ENCODE peak calls at places on chromosome 6, in seven cellular contexts. I is GM23338, K is neuronal stem cell, V is foreskin keratinocyte, Q is SJSA1, D is H9, E is tibial nerve. Y is an unnamed sample.
A peak's percentile ranks its signal among the peaks of the same experiment; 100 is the strongest.

GRCh38 chr6:56851541-56852248 is 103.2 kb upstream of the BEND6 start:
- DNase-seq in I (peak; percentile 94), Q (peak; percentile 86), E (no peak), D (peak; percentile 62), V (no peak), K (peak; percentile 66), Y (no peak)

GRCh38 chr6:158630944-158631616 is 13.5 kb downstream of the DYNLT1 start:
- DNase-seq in K (no peak), E (peak; percentile 47), V (peak; percentile 45), I (no peak), D (no peak), Q (no peak), Y (no peak)

GRCh38 chr6:42012501-42013133 is 37.7 kb upstream of the TAF8 start:
- DNase-seq in D (no peak), V (no peak), E (no peak), Q (no peak), K (no peak), I (no peak), Y (no peak)

GRCh38 chr6:99350573-99350972 is 1.1 kb upstream of the FAXC start:
- DNase-seq in I (peak; percentile 55), E (no peak), K (no peak), V (no peak), Q (peak; percentile 37), D (peak; percentile 31), Y (no peak)

GRCh38 chr6:21937466-21937865 is 343.9 kb downstream of the SOX4 start:
- DNase-seq in K (no peak), E (no peak), Q (no peak), D (peak; percentile 43), I (peak; percentile 49), V (no peak), Y (no peak)

GRCh38 chr6:33595001-33595846 is 15.1 kb upstream of the BAK1 start:
- DNase-seq in K (no peak), E (no peak), Q (no peak), V (no peak), I (no peak), D (peak; percentile 23), Y (no peak)

GRCh38 chr6:71512256-71512655 is 223.6 kb downstream of the OGFRL1 start:
- DNase-seq in E (no peak), Q (no peak), K (no peak), V (no peak), D (no peak), I (no peak), Y (no peak)

GRCh38 chr6:38612386-38612965 is 27.3 kb downstream of the BTBD9 start:
- DNase-seq in Q (peak; percentile 49), I (no peak), K (no peak), D (no peak), V (peak; percentile 12), E (no peak), Y (no peak)

GRCh38 chr6:44735631-44735963 is 348.1 kb downstream of the CDC5L start:
- DNase-seq in D (no peak), K (no peak), Q (peak; percentile 25), V (peak; percentile 93), I (no peak), E (no peak), Y (peak; percentile 59)

GRCh38 chr6:166763606-166764472 is 136.8 kb upstream of the RPS6KA2 start:
- DNase-seq in D (peak; percentile 30), Q (no peak), V (no peak), I (no peak), K (no peak), E (no peak), Y (no peak)

GRCh38 chr6:39153766-39154397 is 38.9 kb upstream of the SAYSD1 start:
- DNase-seq in D (no peak), I (no peak), E (no peak), V (no peak), K (no peak), Q (no peak), Y (no peak)

GRCh38 chr6:107645740-107646139 is 155.8 kb downstream of the SOBP start:
- DNase-seq in E (no peak), V (no peak), I (no peak), K (no peak), D (no peak), Q (no peak), Y (no peak)

GRCh38 chr6:134516582-134516981 is 198.7 kb upstream of the SGK1 start:
- DNase-seq in E (no peak), V (no peak), K (no peak), I (no peak), Q (no peak), D (no peak), Y (no peak)

GRCh38 chr6:108764580-108764950 is 83.7 kb upstream of the ARMC2 start:
- DNase-seq in K (no peak), I (no peak), D (no peak), E (no peak), Q (no peak), V (no peak), Y (no peak)

GRCh38 chr6:22474283-22474682 is 95.1 kb upstream of the HDGFL1 start:
- DNase-seq in E (no peak), K (no peak), I (no peak), D (no peak), Q (no peak), V (no peak), Y (no peak)

GRCh38 chr6:47133230-47134000 is 91.3 kb upstream of the ADGRF1 start:
- DNase-seq in V (no peak), K (no peak), D (no peak), Q (no peak), E (no peak), I (no peak), Y (no peak)

GRCh38 chr6:5260111-5260620 is 584 bp downstream of the LYRM4 start:
- DNase-seq in D (peak; percentile 79), E (no peak), V (peak; percentile 69), K (no peak), I (peak; percentile 89), Q (peak; percentile 29), Y (no peak)

GRCh38 chr6:159117031-159117430 is 52.2 kb upstream of the FNDC1 start:
- DNase-seq in K (no peak), E (no peak), D (no peak), Q (no peak), V (peak; percentile 43), I (no peak), Y (no peak)

GRCh38 chr6:79396625-79397024 is 140.6 kb downstream of the LCA5 start:
- DNase-seq in Q (no peak), I (no peak), K (no peak), E (no peak), D (no peak), V (no peak), Y (no peak)

GRCh38 chr6:10569392-10570127 is 48.4 kb downstream of the GCNT2 start:
- DNase-seq in I (no peak), V (no peak), D (no peak), E (no peak), K (no peak), Q (no peak), Y (no peak)

GRCh38 chr6:156582509-156582992 is 194.6 kb upstream of the ARID1B start:
- DNase-seq in E (no peak), D (no peak), V (no peak), K (no peak), Q (no peak), I (no peak), Y (no peak)

GRCh38 chr6:56713285-56713684 is 70.6 kb upstream of the DST start:
- DNase-seq in K (no peak), Q (peak; percentile 70), I (no peak), D (peak; percentile 39), E (no peak), V (peak; percentile 62), Y (no peak)

GRCh38 chr6:2970034-2970685 is 1.2 kb downstream of the SERPINB6 start:
- DNase-seq in D (peak; percentile 25), V (no peak), K (peak; percentile 74), Q (peak; percentile 86), E (no peak), I (no peak), Y (no peak)
- H3K27ac ChIP-seq in D (no peak overlapping the region), V (no peak overlapping the region), K (no peak overlapping the region), Q (peak overlapping the region; percentile 88), E (no peak overlapping the region), I (no peak overlapping the region), Y (peak overlapping the region; percentile 85)

GRCh38 chr6:17004269-17004668 is 97.6 kb upstream of the STMND1 start:
- DNase-seq in Q (no peak), K (no peak), E (no peak), I (no peak), V (no peak), D (no peak), Y (no peak)

GRCh38 chr6:17002123-17002522 is 99.7 kb upstream of the STMND1 start:
- DNase-seq in D (no peak), E (no peak), I (no peak), Q (no peak), K (no peak), V (no peak), Y (no peak)

GRCh38 chr6:17012421-17013225 is 89.2 kb upstream of the STMND1 start:
- DNase-seq in V (peak; percentile 56), D (peak; percentile 72), K (no peak), I (peak; percentile 77), Q (peak; percentile 88), E (no peak), Y (no peak)

GRCh38 chr6:17011985-17012384 is 89.9 kb upstream of the STMND1 start:
- DNase-seq in Q (no peak), V (no peak), E (no peak), I (no peak), K (no peak), D (no peak), Y (no peak)

GRCh38 chr6:17007749-17008148 is 94.1 kb upstream of the STMND1 start:
- DNase-seq in I (no peak), E (no peak), K (no peak), D (no peak), Q (no peak), V (no peak), Y (no peak)
- H3K27ac ChIP-seq in I (no peak overlapping the region), E (no peak overlapping the region), K (no peak overlapping the region), D (no peak overlapping the region), Q (no peak overlapping the region), V (no peak overlapping the region), Y (no peak overlapping the region)

GRCh38 chr6:144957236-144957937 is 672.3 kb downstream of the UTRN start:
- DNase-seq in E (no peak), D (no peak), I (no peak), K (no peak), Q (no peak), V (no peak), Y (no peak)

GRCh38 chr6:144955853-144956252 is 670.7 kb downstream of the UTRN start:
- DNase-seq in V (no peak), E (no peak), D (no peak), Q (peak; percentile 13), K (no peak), I (no peak), Y (no peak)

GRCh38 chr6:144954241-144954556 is 669.1 kb downstream of the UTRN start:
- DNase-seq in E (no peak), V (no peak), Q (no peak), I (no peak), D (no peak), K (no peak), Y (no peak)

GRCh38 chr6:144953552-144954240 is 668.6 kb downstream of the UTRN start:
- DNase-seq in K (no peak), Q (peak; percentile 89), V (peak; percentile 55), D (no peak), I (no peak), E (no peak), Y (no peak)

GRCh38 chr6:144955392-144955791 is 670.3 kb downstream of the UTRN start:
- DNase-seq in I (no peak), E (no peak), V (no peak), D (no peak), K (no peak), Q (no peak), Y (no peak)
- H3K27ac ChIP-seq in I (no peak overlapping the region), E (no peak overlapping the region), V (no peak overlapping the region), D (no peak overlapping the region), K (no peak overlapping the region), Q (no peak overlapping the region), Y (no peak overlapping the region)

GRCh38 chr6:111874030-111874425 is 776 bp upstream of the FYN start:
- DNase-seq in Q (no peak), I (peak; percentile 47), E (no peak), K (no peak), D (no peak), V (no peak), Y (no peak)
- H3K27ac ChIP-seq in Q (no peak overlapping the region), I (peak overlapping the region; percentile 77), E (no peak overlapping the region), K (peak overlapping the region; percentile 87), D (no peak overlapping the region), V (no peak overlapping the region), Y (no peak overlapping the region)

Y was measured in epithelial cell of prostate.